ENCODE peak calls at places on chromosomes 1 and 21, in eight cellular contexts. One of them, this sample, is unnamed.
A peak's percentile ranks its signal among the peaks of the same experiment; 100 is the strongest.

GRCh38 chr1:60564856-60565445 is 491.4 kb upstream of the C1orf87 start:
- DNase-seq in neuronal stem cell: no peak
- DNase-seq in HFF-Myc: no peak
- DNase-seq in NCI-H2029: no peak
- DNase-seq in CD8-positive, alpha-beta T cell: no peak
- DNase-seq in tibial artery: no peak
- DNase-seq in NCI-H2081: no peak
- DNase-seq in CD4-positive, alpha-beta memory T cell: no peak
- DNase-seq in this sample: no peak

GRCh38 chr1:218694635-218695034 is 349.5 kb downstream of the TGFB2 start:
- DNase-seq in CD8-positive, alpha-beta T cell: no peak
- DNase-seq in NCI-H2029: no peak
- DNase-seq in CD4-positive, alpha-beta memory T cell: no peak
- DNase-seq in neuronal stem cell: no peak
- DNase-seq in HFF-Myc: no peak
- DNase-seq in NCI-H2081: no peak
- DNase-seq in tibial artery: no peak
- DNase-seq in this sample: no peak

GRCh38 chr1:218660678-218661053 is 315.5 kb downstream of the TGFB2 start:
- DNase-seq in HFF-Myc: peak; percentile 67
- DNase-seq in CD8-positive, alpha-beta T cell: no peak
- DNase-seq in NCI-H2081: no peak
- DNase-seq in CD4-positive, alpha-beta memory T cell: no peak
- DNase-seq in NCI-H2029: no peak
- DNase-seq in neuronal stem cell: no peak
- DNase-seq in tibial artery: no peak
- DNase-seq in this sample: no peak

GRCh38 chr1:4120557-4121292 is 220.7 kb upstream of the C1orf174 start:
- DNase-seq in neuronal stem cell: no peak
- DNase-seq in HFF-Myc: no peak
- DNase-seq in tibial artery: peak; percentile 34
- DNase-seq in NCI-H2029: no peak
- DNase-seq in NCI-H2081: no peak
- DNase-seq in CD8-positive, alpha-beta T cell: no peak
- DNase-seq in CD4-positive, alpha-beta memory T cell: no peak
- DNase-seq in this sample: no peak

GRCh38 chr1:21573971-21574458 is 64.8 kb downstream of the ALPL start:
- DNase-seq in CD8-positive, alpha-beta T cell: no peak
- DNase-seq in CD4-positive, alpha-beta memory T cell: no peak
- DNase-seq in tibial artery: no peak
- DNase-seq in HFF-Myc: peak; percentile 46
- DNase-seq in NCI-H2081: peak; percentile 97
- DNase-seq in neuronal stem cell: peak; percentile 55
- DNase-seq in NCI-H2029: peak; percentile 92
- DNase-seq in this sample: peak; percentile 83

GRCh38 chr1:152473887-152474537 is 36.6 kb upstream of the LCE5A start:
- DNase-seq in HFF-Myc: no peak
- DNase-seq in tibial artery: no peak
- DNase-seq in NCI-H2081: no peak
- DNase-seq in NCI-H2029: no peak
- DNase-seq in CD8-positive, alpha-beta T cell: no peak
- DNase-seq in neuronal stem cell: no peak
- DNase-seq in CD4-positive, alpha-beta memory T cell: no peak
- DNase-seq in this sample: no peak

GRCh38 chr1:56626546-56626945 is 18.6 kb upstream of the PRKAA2 start:
- DNase-seq in CD4-positive, alpha-beta memory T cell: no peak
- DNase-seq in HFF-Myc: no peak
- DNase-seq in neuronal stem cell: no peak
- DNase-seq in NCI-H2081: no peak
- DNase-seq in CD8-positive, alpha-beta T cell: no peak
- DNase-seq in NCI-H2029: no peak
- DNase-seq in tibial artery: no peak
- DNase-seq in this sample: no peak

GRCh38 chr21:41435728-41436127 is 9.7 kb downstream of the MX1 start:
- DNase-seq in HFF-Myc: no peak
- DNase-seq in tibial artery: peak; percentile 13
- DNase-seq in NCI-H2029: no peak
- DNase-seq in CD8-positive, alpha-beta T cell: no peak
- DNase-seq in NCI-H2081: no peak
- DNase-seq in neuronal stem cell: no peak
- DNase-seq in CD4-positive, alpha-beta memory T cell: no peak
- DNase-seq in this sample: no peak

GRCh38 chr1:226632169-226632884 is 83.8 kb downstream of the STUM start:
- DNase-seq in HFF-Myc: no peak
- DNase-seq in CD8-positive, alpha-beta T cell: peak; percentile 40
- DNase-seq in NCI-H2029: no peak
- DNase-seq in neuronal stem cell: no peak
- DNase-seq in tibial artery: peak; percentile 44
- DNase-seq in CD4-positive, alpha-beta memory T cell: no peak
- DNase-seq in NCI-H2081: peak; percentile 33
- DNase-seq in this sample: no peak

GRCh38 chr1:203557958-203558760 is 64.2 kb downstream of the OPTC start:
- DNase-seq in NCI-H2029: no peak
- DNase-seq in HFF-Myc: peak; percentile 84
- DNase-seq in CD4-positive, alpha-beta memory T cell: no peak
- DNase-seq in neuronal stem cell: no peak
- DNase-seq in NCI-H2081: no peak
- DNase-seq in tibial artery: peak; percentile 92
- DNase-seq in CD8-positive, alpha-beta T cell: no peak
- DNase-seq in this sample: no peak

GRCh38 chr21:40685121-40685630 is 161.8 kb downstream of the DSCAM start:
- DNase-seq in CD4-positive, alpha-beta memory T cell: no peak
- DNase-seq in neuronal stem cell: no peak
- DNase-seq in tibial artery: no peak
- DNase-seq in NCI-H2081: no peak
- DNase-seq in CD8-positive, alpha-beta T cell: no peak
- DNase-seq in HFF-Myc: no peak
- DNase-seq in NCI-H2029: peak; percentile 12
- DNase-seq in this sample: no peak

GRCh38 chr1:75719810-75720209 is 4.7 kb upstream of the ACADM start:
- DNase-seq in NCI-H2081: no peak
- DNase-seq in neuronal stem cell: no peak
- DNase-seq in tibial artery: no peak
- DNase-seq in NCI-H2029: no peak
- DNase-seq in CD8-positive, alpha-beta T cell: no peak
- DNase-seq in HFF-Myc: no peak
- DNase-seq in CD4-positive, alpha-beta memory T cell: no peak
- DNase-seq in this sample: no peak

GRCh38 chr1:45317163-45317562 is 9.5 kb upstream of the HPDL start:
- DNase-seq in NCI-H2081: no peak
- DNase-seq in HFF-Myc: no peak
- DNase-seq in NCI-H2029: no peak
- DNase-seq in CD8-positive, alpha-beta T cell: no peak
- DNase-seq in CD4-positive, alpha-beta memory T cell: no peak
- DNase-seq in neuronal stem cell: no peak
- DNase-seq in tibial artery: peak; percentile 20
- DNase-seq in this sample: no peak

GRCh38 chr1:156684227-156684782 is 7.1 kb upstream of the NES start:
- DNase-seq in NCI-H2029: no peak
- DNase-seq in CD4-positive, alpha-beta memory T cell: no peak
- DNase-seq in CD8-positive, alpha-beta T cell: no peak
- DNase-seq in HFF-Myc: no peak
- DNase-seq in tibial artery: no peak
- DNase-seq in neuronal stem cell: no peak
- DNase-seq in NCI-H2081: no peak
- DNase-seq in this sample: no peak